ENCODE peak calls at places on chromosome 5, in five cellular contexts. Z is lung, L is psoas muscle, X is fibroblast of mammary gland, K is AG09309. V is an unnamed sample.

GRCh38 chr5:53555160-53555559 is 5.3 kb upstream of the NDUFS4 start:
- DNase-seq in Z (no peak), X (no peak), K (no peak), L (no peak), V (no peak)

GRCh38 chr5:177154003-177154643 is 20.6 kb downstream of the NSD1 start:
- DNase-seq in X (peak), Z (no peak), L (no peak), K (peak), V (no peak)

GRCh38 chr5:36876965-36877666 is 547 bp downstream of the NIPBL start:
- DNase-seq in Z (peak), K (no peak), L (peak), X (peak), V (peak)

GRCh38 chr5:24272735-24273134 is 372.0 kb downstream of the CDH10 start:
- DNase-seq in K (no peak), Z (no peak), L (no peak), X (no peak), V (no peak)

GRCh38 chr5:16577677-16578076 is 39.1 kb downstream of the RETREG1 start:
- DNase-seq in L (no peak), K (no peak), X (peak), Z (no peak), V (no peak)

GRCh38 chr5:111151998-111152397 is 59.9 kb downstream of the WDR36 start:
- DNase-seq in K (no peak), L (no peak), Z (no peak), X (no peak), V (no peak)

GRCh38 chr5:43290726-43291125 is 22.5 kb downstream of the HMGCS1 start:
- DNase-seq in Z (no peak), K (no peak), X (no peak), L (no peak), V (no peak)

GRCh38 chr5:151659001-151659754 is 27.5 kb downstream of the SPARC start:
- DNase-seq in Z (peak), X (peak), L (peak), K (no peak), V (peak)

GRCh38 chr5:7991125-7991821 is 122.3 kb downstream of the MTRR start:
- DNase-seq in X (no peak), Z (no peak), K (no peak), L (no peak), V (no peak)

GRCh38 chr5:4700886-4701285 is 439.2 kb upstream of the ADAMTS16 start:
- DNase-seq in L (no peak), Z (no peak), X (no peak), K (no peak), V (no peak)

GRCh38 chr5:36602711-36603321 is 3.6 kb upstream of the SLC1A3 start:
- DNase-seq in Z (no peak), K (no peak), X (no peak), L (no peak), V (peak)

GRCh38 chr5:122845253-122846050 is at the start of gene SNX24:
- DNase-seq in K (no peak), X (peak), Z (peak), L (peak), V (peak)

GRCh38 chr5:95519681-95520080 is 35.1 kb downstream of the SKIC3 start:
- DNase-seq in X (no peak), L (no peak), Z (no peak), K (no peak), V (no peak)

GRCh38 chr5:36948041-36948440 is 71.5 kb downstream of the NIPBL start:
- DNase-seq in K (no peak), Z (no peak), L (no peak), X (peak), V (no peak)

GRCh38 chr5:168314735-168315411 is 23.4 kb downstream of the WWC1 start:
- DNase-seq in K (peak), Z (peak), X (peak), L (no peak), V (peak)

GRCh38 chr5:178093129-178093528 is 20.2 kb upstream of the N4BP3 start:
- DNase-seq in L (no peak), X (no peak), Z (no peak), K (no peak), V (no peak)

GRCh38 chr5:64947031-64947430 is 178.3 kb downstream of the CWC27 start:
- DNase-seq in K (no peak), Z (no peak), X (no peak), L (no peak), V (no peak)

GRCh38 chr5:33604503-33604902 is 163.7 kb downstream of the TARS1 start:
- DNase-seq in L (no peak), K (no peak), Z (no peak), X (no peak), V (no peak)

GRCh38 chr5:87127426-87127825 is 140.3 kb upstream of the RASA1 start:
- DNase-seq in L (no peak), Z (no peak), X (peak), K (peak), V (no peak)

GRCh38 chr5:167361841-167362240 is 929.6 kb upstream of the WWC1 start:
- DNase-seq in L (no peak), K (no peak), Z (no peak), X (peak), V (no peak)

GRCh38 chr5:136729901-136730355 is 364.6 kb upstream of the TRPC7 start:
- DNase-seq in K (peak), X (peak), Z (no peak), L (no peak), V (no peak)

GRCh38 chr5:168826292-168826725 is 247.1 kb upstream of the PANK3 start:
- DNase-seq in X (no peak), K (no peak), L (no peak), Z (no peak), V (peak)

GRCh38 chr5:95808686-95809413 is 13.7 kb downstream of the GLRX start:
- DNase-seq in L (peak), Z (peak), X (peak), K (no peak), V (peak)

GRCh38 chr5:66958984-66959641 is 237.5 kb downstream of the CD180 start:
- DNase-seq in Z (peak), K (peak), L (peak), X (peak), V (peak)

GRCh38 chr5:110288766-110289165 is 437.7 kb downstream of the TMEM232 start:
- DNase-seq in K (peak), X (peak), L (no peak), Z (no peak), V (no peak)

GRCh38 chr5:854966-855743 is 4.4 kb upstream of the ZDHHC11 start:
- DNase-seq in X (no peak), Z (no peak), K (no peak), L (peak), V (no peak)

GRCh38 chr5:122751293-122751753 is 23.6 kb upstream of the SNX2 start:
- DNase-seq in L (no peak), X (no peak), K (no peak), Z (no peak), V (no peak)

GRCh38 chr5:74206571-74207550 is 433.7 kb downstream of the ENC1 start:
- DNase-seq in K (peak), X (peak), L (peak), Z (peak), V (peak)

GRCh38 chr5:159763564-159763963 is 152.7 kb upstream of the ADRA1B start:
- DNase-seq in L (no peak), X (no peak), K (no peak), Z (no peak), V (no peak)

GRCh38 chr5:174295736-174296481 is 250.4 kb downstream of the NSG2 start:
- DNase-seq in L (no peak), K (no peak), X (no peak), Z (no peak), V (no peak)

GRCh38 chr5:7878381-7878873 is 9.5 kb downstream of the MTRR start:
- DNase-seq in K (peak), L (no peak), X (peak), Z (no peak), V (no peak)

GRCh38 chr5:64923151-64923685 is 154.5 kb downstream of the CWC27 start:
- DNase-seq in L (no peak), Z (no peak), X (peak), K (no peak), V (no peak)

GRCh38 chr5:121251954-121252353 is 599.7 kb upstream of the FTMT start:
- DNase-seq in Z (no peak), L (no peak), X (peak), K (no peak), V (no peak)

GRCh38 chr5:56175465-56175864 is 57.7 kb downstream of the ANKRD55 start:
- DNase-seq in X (peak), Z (no peak), K (peak), L (no peak), V (no peak)

GRCh38 chr5:24110019-24110615 is 534.7 kb downstream of the CDH10 start:
- DNase-seq in K (no peak), X (peak), Z (no peak), L (no peak), V (no peak)

GRCh38 chr5:2557435-2557834 is 194.0 kb downstream of the IRX2 start:
- DNase-seq in X (no peak), K (no peak), L (no peak), Z (no peak), V (no peak)

DNA sequence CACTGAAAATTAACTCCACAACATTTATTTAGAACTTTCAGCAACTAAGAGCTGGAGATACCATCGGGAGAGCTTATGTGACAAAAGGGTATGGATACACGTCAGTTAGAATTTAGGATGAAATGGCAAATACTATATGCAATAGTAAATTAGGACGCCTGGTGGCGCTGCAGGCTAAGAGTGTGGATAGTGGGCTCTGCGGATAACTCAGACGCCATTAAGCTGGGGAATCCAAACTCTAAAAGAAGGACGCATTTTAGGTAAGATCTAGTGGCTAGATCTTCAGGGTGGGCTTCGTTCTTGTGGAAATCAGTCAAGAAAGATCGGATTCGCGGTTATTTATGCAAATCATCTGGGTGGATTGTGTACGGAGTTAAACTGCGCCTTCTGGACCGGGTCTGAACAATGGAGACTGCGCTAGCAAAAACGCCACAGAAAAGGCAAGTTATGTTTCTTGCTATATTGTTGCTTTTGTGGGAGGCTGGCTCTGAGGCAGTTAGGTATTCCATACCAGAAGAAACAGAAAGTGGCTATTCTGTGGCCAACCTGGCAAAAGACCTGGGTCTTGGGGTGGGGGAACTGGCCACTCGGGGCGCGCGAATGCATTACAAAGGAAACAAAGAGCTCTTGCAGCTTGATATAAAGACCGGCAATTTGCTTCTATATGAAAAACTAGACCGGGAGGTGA is at the start of gene PCDHB5:
- DNase-seq in K (no peak), Z (no peak), X (peak), L (no peak), V (peak)
- TF ChIP-seq CTCF in K (peak), Z (no peak), X (peak), L (peak), V (no peak)

GRCh38 chr5:148455055-148455675 is 71.4 kb downstream of the FBXO38 start:
- DNase-seq in K (no peak), X (peak), L (no peak), Z (no peak), V (no peak)

GRCh38 chr5:148458036-148458888 is 74.5 kb downstream of the FBXO38 start:
- DNase-seq in L (no peak), Z (no peak), X (no peak), K (no peak), V (no peak)

GRCh38 chr5:148454576-148454975 is 70.8 kb downstream of the FBXO38 start:
- DNase-seq in Z (no peak), L (no peak), K (no peak), X (no peak), V (no peak)

GRCh38 chr5:148459669-148460068 is 75.9 kb downstream of the FBXO38 start:
- DNase-seq in K (no peak), X (no peak), Z (no peak), L (no peak), V (no peak)

GRCh38 chr5:148457183-148457620 is 73.4 kb downstream of the FBXO38 start:
- DNase-seq in Z (no peak), L (no peak), K (no peak), X (no peak), V (no peak)
- TF ChIP-seq CTCF in Z (no peak), L (no peak), K (peak), X (peak), V (no peak)

GRCh38 chr5:59560553-59560952 is 333.0 kb downstream of the PDE4D start:
- DNase-seq in Z (no peak), X (no peak), K (no peak), L (no peak), V (no peak)

GRCh38 chr5:59559323-59559722 is 334.2 kb downstream of the PDE4D start:
- DNase-seq in Z (no peak), L (no peak), X (no peak), K (no peak), V (no peak)

GRCh38 chr5:59559847-59560246 is 333.7 kb downstream of the PDE4D start:
- DNase-seq in K (no peak), Z (no peak), X (no peak), L (no peak), V (no peak)

GRCh38 chr5:59555596-59555995 is 337.9 kb downstream of the PDE4D start:
- DNase-seq in L (no peak), X (no peak), Z (no peak), K (no peak), V (no peak)

DNA sequence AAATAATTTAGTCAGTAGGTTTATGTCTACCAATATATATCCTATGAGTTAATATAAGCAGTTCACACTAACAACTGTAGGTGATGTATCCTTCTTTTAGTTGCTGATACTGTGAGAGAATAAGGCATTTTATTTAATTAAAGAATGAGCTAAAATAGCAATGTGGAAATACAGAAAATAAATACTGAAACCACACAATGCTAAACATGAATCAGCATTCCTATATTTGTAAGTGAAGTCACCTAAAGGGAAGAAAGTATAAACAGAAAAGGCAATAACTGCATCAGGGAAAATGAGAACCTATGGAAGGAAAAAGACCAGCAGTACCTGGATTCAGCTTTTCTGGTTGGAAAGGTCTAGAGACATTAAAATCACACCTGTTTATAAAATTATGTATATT is 336.0 kb downstream of the PDE4D start:
- DNase-seq in X (no peak), L (no peak), K (no peak), Z (no peak), V (no peak)
- TF ChIP-seq CTCF in X (no peak), L (no peak), K (no peak), Z (no peak), V (no peak)

GRCh38 chr5:142920888-142921612 is 150.9 kb downstream of the ARHGAP26 start:
- DNase-seq in K (no peak), L (no peak), Z (no peak), X (no peak), V (no peak)

GRCh38 chr5:142926549-142926948 is 156.4 kb downstream of the ARHGAP26 start:
- DNase-seq in L (no peak), X (no peak), Z (no peak), K (no peak), V (no peak)

GRCh38 chr5:142925795-142926194 is 155.6 kb downstream of the ARHGAP26 start:
- DNase-seq in X (peak), L (no peak), K (peak), Z (no peak), V (no peak)

GRCh38 chr5:142922223-142922952 is 152.2 kb downstream of the ARHGAP26 start:
- DNase-seq in Z (no peak), L (no peak), X (peak), K (peak), V (no peak)

GRCh38 chr5:142924135-142924883 is 154.1 kb downstream of the ARHGAP26 start:
- DNase-seq in X (peak), L (no peak), Z (no peak), K (no peak), V (no peak)
- TF ChIP-seq CTCF in X (peak), L (no peak), Z (no peak), K (peak), V (no peak)

GRCh38 chr5:96997265-96997859 is 61.5 kb downstream of the LNPEP start:
- DNase-seq in L (no peak), K (no peak), X (peak), Z (no peak), V (peak)
- TF ChIP-seq CTCF in L (peak), K (peak), X (peak), Z (peak), V (peak)

DNA sequence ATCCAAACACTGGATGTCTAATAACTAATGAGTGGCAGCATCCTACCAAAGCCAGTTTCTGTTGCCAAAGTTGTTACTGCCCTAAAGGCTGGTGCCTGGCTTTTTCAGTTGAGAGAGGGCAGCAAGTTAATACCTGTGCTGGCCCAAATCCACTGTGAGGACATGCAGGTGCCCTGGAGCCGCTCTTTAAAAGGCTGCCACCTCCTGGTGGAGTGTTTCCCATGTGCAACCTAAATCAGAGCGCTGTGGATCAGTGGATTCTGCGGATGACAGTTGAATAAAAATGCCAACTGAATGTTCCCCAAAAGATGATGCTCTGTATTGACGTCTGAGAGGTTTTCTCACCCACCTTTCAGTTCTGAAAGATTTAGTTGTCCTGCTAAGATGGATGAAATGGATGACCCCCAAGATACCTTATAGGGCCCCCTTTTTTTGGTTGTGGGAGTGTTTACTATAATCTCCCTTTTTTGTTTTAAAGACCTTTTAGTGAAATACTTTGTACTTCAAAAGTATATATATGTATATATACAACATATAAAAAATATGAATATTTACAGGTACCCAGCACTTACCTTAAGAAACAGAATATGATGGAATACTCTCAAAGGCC is 146.4 kb downstream of the EGFLAM start:
- DNase-seq in L (no peak), Z (no peak), X (no peak), K (no peak), V (peak)
- TF ChIP-seq CTCF in L (no peak), Z (no peak), X (peak), K (peak), V (no peak)

GRCh38 chr5:93899026-93899600 is 157.7 kb upstream of the POU5F2 start:
- DNase-seq in X (peak), L (no peak), K (no peak), Z (no peak), V (no peak)
- TF ChIP-seq CTCF in X (peak), L (peak), K (peak), Z (no peak), V (peak)